ENCODE peak calls at places on chromosomes 13 and 19, in eight cellular contexts. Y is naive B cell; C is EL; V is effector CD8-positive, alpha-beta T cell; G is ureter; U is fibroblast of villous mesenchyme; X is endothelial cell of umbilical vein; D is nucleus accumbens. B is an unnamed sample.
A peak's percentile ranks its signal among the peaks of the same experiment; 100 is the strongest.

GRCh38 chr13:44549461-44549860 is 26.7 kb downstream of the TSC22D1 start:
- DNase-seq in Y (no peak), D (no peak), U (no peak), C (no peak), V (no peak), X (no peak), G (no peak), B (no peak)

GRCh38 chr19:46068345-46069258 is 27.8 kb upstream of the IGFL4 start:
- DNase-seq in D (no peak), G (no peak), C (peak; percentile 95), X (peak; percentile 79), V (no peak), Y (no peak), U (peak; percentile 82), B (no peak)

GRCh38 chr13:44543424-44543823 is 32.7 kb downstream of the TSC22D1 start:
- DNase-seq in C (no peak), G (no peak), U (no peak), Y (no peak), X (no peak), D (no peak), V (no peak), B (no peak)

GRCh38 chr13:94079876-94080275 is 399.6 kb downstream of the DCT start:
- DNase-seq in D (no peak), G (no peak), X (no peak), V (no peak), U (peak; percentile 53), C (peak; percentile 47), Y (no peak), B (no peak)

GRCh38 chr13:113152894-113153809 is 5.3 kb upstream of the PROZ start:
- DNase-seq in G (no peak), C (no peak), V (no peak), U (peak; percentile 22), Y (peak; percentile 14), D (no peak), X (no peak), B (no peak)

GRCh38 chr13:110047511-110047910 is 259.4 kb downstream of the COL4A1 start:
- DNase-seq in C (no peak), X (peak; percentile 35), D (no peak), V (no peak), U (peak; percentile 86), Y (no peak), G (peak; percentile 71), B (no peak)

GRCh38 chr13:79782541-79783216 is 301.7 kb downstream of the NDFIP2 start:
- DNase-seq in V (no peak), U (peak; percentile 90), G (peak; percentile 54), Y (no peak), D (no peak), X (peak; percentile 93), C (peak; percentile 27), B (no peak)

GRCh38 chr13:77860621-77861020 is 58.0 kb downstream of the EDNRB start:
- DNase-seq in G (no peak), X (peak; percentile 64), V (no peak), U (peak; percentile 93), Y (no peak), C (peak; percentile 1), D (no peak), B (no peak)

GRCh38 chr19:3458229-3458555 is 22.1 kb downstream of the SMIM24 start:
- DNase-seq in D (no peak), G (no peak), V (no peak), C (no peak), U (peak; percentile 80), Y (no peak), X (no peak), B (no peak)

GRCh38 chr19:47485210-47485609 is 1.2 kb upstream of the KPTN start:
- DNase-seq in X (no peak), C (no peak), Y (no peak), V (no peak), U (no peak), G (no peak), D (no peak), B (no peak)

GRCh38 chr13:22618002-22618401 is 562.8 kb upstream of the SGCG start:
- DNase-seq in G (no peak), D (no peak), U (no peak), Y (no peak), X (no peak), C (no peak), V (no peak), B (no peak)

GRCh38 chr13:45040626-45041025 is 51.3 kb downstream of the GPALPP1 start:
- DNase-seq in D (peak; percentile 8), C (peak; percentile 18), V (no peak), Y (no peak), G (no peak), X (no peak), U (no peak), B (no peak)

GRCh38 chr13:44068169-44068568 is 188.5 kb downstream of the LACC1 start:
- DNase-seq in C (peak; percentile 61), U (no peak), V (no peak), Y (no peak), D (no peak), G (no peak), X (no peak), B (no peak)

GRCh38 chr19:47231215-47232054 is 436 bp upstream of the BBC3 start:
- DNase-seq in D (peak; percentile 47), Y (peak; percentile 83), V (peak; percentile 89), X (peak; percentile 91), G (peak; percentile 91), C (peak; percentile 86), U (peak; percentile 92), B (peak; percentile 88)

GRCh38 chr13:73039201-73040108 is 19.4 kb upstream of the KLF5 start:
- DNase-seq in Y (no peak), D (no peak), G (no peak), C (no peak), X (no peak), V (no peak), U (peak; percentile 32), B (no peak)

GRCh38 chr19:1295169-1296012 is 9.7 kb downstream of the EFNA2 start:
- DNase-seq in D (no peak), Y (no peak), U (peak; percentile 33), X (no peak), C (no peak), G (no peak), V (peak; percentile 49), B (peak; percentile 82)

GRCh38 chr13:110815471-110816204 is 99.2 kb downstream of the ANKRD10 start:
- DNase-seq in Y (no peak), V (no peak), U (no peak), C (no peak), D (no peak), X (no peak), G (no peak), B (no peak)

GRCh38 chr19:17932485-17933338 is at the start of gene CCDC124:
- DNase-seq in V (peak; percentile 82), Y (peak; percentile 94), U (peak; percentile 94), X (peak; percentile 92), D (peak; percentile 50), C (peak; percentile 93), G (peak; percentile 92), B (peak; percentile 92)

GRCh38 chr19:7982651-7983099 is 22.8 kb downstream of the ELAVL1 start:
- DNase-seq in C (no peak), U (no peak), Y (no peak), D (no peak), V (no peak), X (no peak), G (no peak), B (no peak)

GRCh38 chr13:41765813-41766212 is 195.1 kb downstream of the VWA8 start:
- DNase-seq in V (no peak), C (no peak), Y (no peak), U (no peak), D (no peak), X (peak; percentile 16), G (no peak), B (no peak)

GRCh38 chr19:13925990-13926389 is 12.2 kb downstream of the PODNL1 start:
- DNase-seq in X (no peak), Y (no peak), G (no peak), U (no peak), C (no peak), V (no peak), D (no peak), B (no peak)

GRCh38 chr19:3443840-3444694 is 36.3 kb downstream of the SMIM24 start:
- DNase-seq in D (no peak), C (no peak), Y (no peak), G (no peak), X (peak; percentile 70), V (no peak), U (peak; percentile 30), B (no peak)

GRCh38 chr13:67273001-67273400 is 42.9 kb upstream of the PCDH9 start:
- DNase-seq in U (no peak), V (no peak), X (no peak), D (no peak), G (no peak), C (no peak), Y (no peak), B (no peak)

GRCh38 chr19:10009269-10009665 is 1.0 kb downstream of the COL5A3 start:
- DNase-seq in D (no peak), Y (no peak), X (peak; percentile 26), U (peak; percentile 90), G (peak; percentile 62), V (peak; percentile 6), C (peak; percentile 90), B (peak; percentile 29)

B was measured in germinal center.